ENCODE peak calls at places on chromosomes 6 and 20, in five cellular contexts. One of them, this sample, is unnamed.

GRCh38 chr6:4776493-4776966 is 326 bp downstream of the CDYL start:
- DNase-seq in CD4-positive, alpha-beta T cell: peak
- DNase-seq in left ventricle myocardium inferior: no peak
- DNase-seq in AG04450: no peak
- DNase-seq in lung: no peak
- DNase-seq in this sample: peak

GRCh38 chr6:138600726-138601125 is 101.4 kb upstream of the NHSL1 start:
- DNase-seq in CD4-positive, alpha-beta T cell: no peak
- DNase-seq in left ventricle myocardium inferior: no peak
- DNase-seq in AG04450: no peak
- DNase-seq in lung: no peak
- DNase-seq in this sample: peak

GRCh38 chr6:33205172-33206026 is 944 bp downstream of the HSD17B8 start:
- DNase-seq in CD4-positive, alpha-beta T cell: no peak
- DNase-seq in left ventricle myocardium inferior: no peak
- DNase-seq in AG04450: no peak
- DNase-seq in lung: no peak
- DNase-seq in this sample: peak

GRCh38 chr6:14055541-14055940 is 62.0 kb upstream of the CD83 start:
- DNase-seq in CD4-positive, alpha-beta T cell: no peak
- DNase-seq in left ventricle myocardium inferior: no peak
- DNase-seq in AG04450: no peak
- DNase-seq in lung: no peak
- DNase-seq in this sample: no peak

GRCh38 chr6:137291441-137291840 is 72.3 kb upstream of the IFNGR1 start:
- DNase-seq in CD4-positive, alpha-beta T cell: no peak
- DNase-seq in left ventricle myocardium inferior: peak
- DNase-seq in AG04450: no peak
- DNase-seq in lung: peak
- DNase-seq in this sample: peak

GRCh38 chr20:38604873-38605303 is 3.3 kb downstream of the ARHGAP40 start:
- DNase-seq in CD4-positive, alpha-beta T cell: no peak
- DNase-seq in left ventricle myocardium inferior: no peak
- DNase-seq in AG04450: no peak
- DNase-seq in lung: no peak
- DNase-seq in this sample: peak

GRCh38 chr6:162177733-162178132 is 549.8 kb downstream of the PRKN start:
- DNase-seq in CD4-positive, alpha-beta T cell: no peak
- DNase-seq in left ventricle myocardium inferior: no peak
- DNase-seq in AG04450: no peak
- DNase-seq in lung: no peak
- DNase-seq in this sample: peak

GRCh38 chr6:5059036-5059896 is 25.9 kb upstream of the PPP1R3G start:
- DNase-seq in CD4-positive, alpha-beta T cell: no peak
- DNase-seq in left ventricle myocardium inferior: no peak
- DNase-seq in AG04450: no peak
- DNase-seq in lung: no peak
- DNase-seq in this sample: no peak

GRCh38 chr6:4599924-4600323 is 176.3 kb upstream of the CDYL start:
- DNase-seq in CD4-positive, alpha-beta T cell: no peak
- DNase-seq in left ventricle myocardium inferior: no peak
- DNase-seq in AG04450: peak
- DNase-seq in lung: no peak
- DNase-seq in this sample: peak

GRCh38 chr20:41151134-41151869 is 14.0 kb downstream of the PLCG1 start:
- DNase-seq in CD4-positive, alpha-beta T cell: no peak
- DNase-seq in left ventricle myocardium inferior: no peak
- DNase-seq in AG04450: no peak
- DNase-seq in lung: no peak
- DNase-seq in this sample: no peak

GRCh38 chr20:36848078-36848660 is 27.8 kb upstream of the TLDC2 start:
- DNase-seq in CD4-positive, alpha-beta T cell: no peak
- DNase-seq in left ventricle myocardium inferior: peak
- DNase-seq in AG04450: peak
- DNase-seq in lung: no peak
- DNase-seq in this sample: peak

GRCh38 chr6:44002591-44003344 is 124.5 kb downstream of the MRPL14 start:
- DNase-seq in CD4-positive, alpha-beta T cell: peak
- DNase-seq in left ventricle myocardium inferior: peak
- DNase-seq in AG04450: no peak
- DNase-seq in lung: peak
- DNase-seq in this sample: peak

GRCh38 chr20:297925-298754 is 770 bp downstream of the ZCCHC3 start:
- DNase-seq in CD4-positive, alpha-beta T cell: peak
- DNase-seq in left ventricle myocardium inferior: peak
- DNase-seq in AG04450: no peak
- DNase-seq in lung: peak
- DNase-seq in this sample: peak

GRCh38 chr6:2412731-2413130 is 167.3 kb upstream of the GMDS start:
- DNase-seq in CD4-positive, alpha-beta T cell: no peak
- DNase-seq in left ventricle myocardium inferior: no peak
- DNase-seq in AG04450: peak
- DNase-seq in lung: no peak
- DNase-seq in this sample: peak

GRCh38 chr6:116533233-116533957 is 12.1 kb downstream of the TRAPPC3L start:
- DNase-seq in CD4-positive, alpha-beta T cell: no peak
- DNase-seq in left ventricle myocardium inferior: no peak
- DNase-seq in AG04450: no peak
- DNase-seq in lung: no peak
- DNase-seq in this sample: no peak
- TF ChIP-seq CTCF in CD4-positive, alpha-beta T cell: no peak
- TF ChIP-seq CTCF in left ventricle myocardium inferior: no peak
- TF ChIP-seq CTCF in AG04450: no peak
- TF ChIP-seq CTCF in lung: no peak
- TF ChIP-seq CTCF in this sample: peak

DNA sequence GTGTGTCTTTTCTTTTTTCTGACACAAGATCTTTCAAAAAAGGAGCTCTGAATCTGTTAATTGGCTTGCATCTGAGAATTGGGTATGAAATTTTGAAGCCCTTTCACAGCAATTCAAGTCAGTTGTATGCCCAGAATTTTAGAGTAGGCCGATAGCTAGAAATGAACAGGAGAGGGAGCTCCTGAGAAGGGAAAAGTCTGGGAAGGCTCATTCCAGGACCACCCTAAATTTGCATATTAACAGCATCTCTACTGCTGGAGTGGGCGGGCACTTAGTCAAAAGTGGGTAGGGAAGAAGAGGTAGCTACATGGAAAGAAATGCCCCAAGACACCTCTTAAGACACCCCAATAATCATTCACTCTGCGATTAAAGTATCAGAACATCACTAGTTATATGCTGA is 928.3 kb downstream of the TBC1D32 start:
- DNase-seq in CD4-positive, alpha-beta T cell: no peak
- DNase-seq in left ventricle myocardium inferior: no peak
- DNase-seq in AG04450: no peak
- DNase-seq in lung: no peak
- DNase-seq in this sample: no peak
- TF ChIP-seq CTCF in CD4-positive, alpha-beta T cell: no peak
- TF ChIP-seq CTCF in left ventricle myocardium inferior: no peak
- TF ChIP-seq CTCF in AG04450: no peak
- TF ChIP-seq CTCF in lung: no peak
- TF ChIP-seq CTCF in this sample: peak

DNA sequence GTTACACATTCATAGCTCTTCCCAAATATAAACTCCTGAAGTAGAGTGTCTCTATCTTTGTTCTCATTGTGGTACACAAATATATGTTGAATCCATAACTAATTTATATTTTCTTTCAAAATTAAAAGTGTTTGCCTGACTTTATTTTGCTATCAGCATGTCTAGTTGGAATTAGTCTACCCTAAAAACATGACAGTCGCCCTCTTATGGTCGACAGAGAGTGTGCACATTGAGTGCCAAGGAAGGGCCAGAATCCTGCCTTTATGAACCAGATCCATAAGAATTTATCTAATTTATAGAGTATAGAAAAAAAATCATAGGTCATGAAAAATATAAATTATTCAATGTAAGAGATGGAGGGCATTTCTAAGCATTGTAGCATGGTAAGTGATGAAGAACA is 12.3 kb upstream of the DEFB112 start:
- DNase-seq in CD4-positive, alpha-beta T cell: no peak
- DNase-seq in left ventricle myocardium inferior: no peak
- DNase-seq in AG04450: no peak
- DNase-seq in lung: no peak
- DNase-seq in this sample: no peak
- TF ChIP-seq CTCF in CD4-positive, alpha-beta T cell: no peak
- TF ChIP-seq CTCF in left ventricle myocardium inferior: no peak
- TF ChIP-seq CTCF in AG04450: peak
- TF ChIP-seq CTCF in lung: no peak
- TF ChIP-seq CTCF in this sample: no peak

GRCh38 chr6:99458319-99458718 is 33.2 kb upstream of the PNISR start:
- DNase-seq in CD4-positive, alpha-beta T cell: no peak
- DNase-seq in left ventricle myocardium inferior: no peak
- DNase-seq in AG04450: no peak
- DNase-seq in lung: no peak
- DNase-seq in this sample: peak
- TF ChIP-seq CTCF in CD4-positive, alpha-beta T cell: no peak
- TF ChIP-seq CTCF in left ventricle myocardium inferior: peak
- TF ChIP-seq CTCF in AG04450: peak
- TF ChIP-seq CTCF in lung: no peak
- TF ChIP-seq CTCF in this sample: peak

GRCh38 chr20:18019068-18019467 is 38.6 kb downstream of the OVOL2 start:
- DNase-seq in CD4-positive, alpha-beta T cell: no peak
- DNase-seq in left ventricle myocardium inferior: no peak
- DNase-seq in AG04450: no peak
- DNase-seq in lung: no peak
- DNase-seq in this sample: no peak
- TF ChIP-seq CTCF in CD4-positive, alpha-beta T cell: no peak
- TF ChIP-seq CTCF in left ventricle myocardium inferior: peak
- TF ChIP-seq CTCF in AG04450: peak
- TF ChIP-seq CTCF in lung: no peak
- TF ChIP-seq CTCF in this sample: peak

DNA sequence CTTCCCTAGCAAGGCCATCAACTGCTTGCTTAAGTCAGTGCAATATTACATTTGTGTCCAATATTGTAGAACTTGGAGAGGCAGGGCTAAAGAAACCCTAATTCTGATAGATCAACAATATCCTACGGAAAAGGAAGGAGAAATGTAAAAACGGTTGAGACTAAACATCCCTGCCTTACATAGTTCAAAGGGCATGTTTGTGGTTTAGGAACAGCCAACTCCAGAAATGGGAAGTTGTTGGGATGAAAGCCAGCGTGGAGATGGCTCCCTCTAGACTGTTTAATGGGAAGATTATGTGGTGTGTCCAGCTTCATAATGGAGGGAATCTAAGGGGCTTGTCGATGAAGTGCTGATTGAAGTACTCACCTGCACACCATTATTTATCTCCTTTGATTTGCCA is 145.3 kb upstream of the TENT5A start:
- DNase-seq in CD4-positive, alpha-beta T cell: no peak
- DNase-seq in left ventricle myocardium inferior: no peak
- DNase-seq in AG04450: no peak
- DNase-seq in lung: no peak
- DNase-seq in this sample: no peak
- TF ChIP-seq CTCF in CD4-positive, alpha-beta T cell: no peak
- TF ChIP-seq CTCF in left ventricle myocardium inferior: no peak
- TF ChIP-seq CTCF in AG04450: no peak
- TF ChIP-seq CTCF in lung: no peak
- TF ChIP-seq CTCF in this sample: no peak

DNA sequence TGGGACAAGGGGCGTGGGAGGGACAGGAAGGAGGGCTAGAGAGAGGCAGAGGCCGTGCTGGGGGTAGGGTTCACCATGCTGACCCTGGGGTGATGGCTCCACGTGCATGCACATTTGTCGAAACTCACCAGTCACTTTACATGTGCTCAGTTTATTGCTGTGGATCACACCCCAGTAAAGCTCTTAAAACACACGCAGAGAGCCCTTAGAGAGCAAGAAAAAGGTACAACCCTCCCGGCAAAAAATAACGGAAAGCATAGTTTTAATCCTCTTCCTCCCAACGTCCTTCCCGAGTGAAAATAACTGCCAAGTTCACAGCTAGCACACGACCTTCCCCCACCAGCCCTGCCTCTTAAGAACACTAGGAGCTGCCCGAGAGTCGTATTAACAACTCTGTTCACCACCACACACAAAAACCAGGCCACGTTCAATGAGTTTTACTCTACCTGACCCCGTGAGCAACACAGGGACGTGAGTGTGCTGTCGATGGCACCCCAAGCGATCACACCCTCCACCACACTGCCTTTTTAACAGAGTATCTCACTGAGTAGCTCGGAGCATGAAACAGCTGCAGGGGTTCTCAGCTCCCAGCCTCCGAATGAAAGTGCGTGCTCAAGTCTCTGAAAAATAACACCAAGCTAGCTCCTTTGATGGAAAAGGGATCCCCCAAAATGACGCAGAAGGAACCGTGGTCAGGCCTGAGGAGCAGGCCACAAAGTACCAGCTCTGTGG is 39.7 kb downstream of the TAF4 start:
- DNase-seq in CD4-positive, alpha-beta T cell: peak
- DNase-seq in left ventricle myocardium inferior: no peak
- DNase-seq in AG04450: peak
- DNase-seq in lung: no peak
- DNase-seq in this sample: peak
- TF ChIP-seq CTCF in CD4-positive, alpha-beta T cell: peak
- TF ChIP-seq CTCF in left ventricle myocardium inferior: peak
- TF ChIP-seq CTCF in AG04450: peak
- TF ChIP-seq CTCF in lung: peak
- TF ChIP-seq CTCF in this sample: peak

DNA sequence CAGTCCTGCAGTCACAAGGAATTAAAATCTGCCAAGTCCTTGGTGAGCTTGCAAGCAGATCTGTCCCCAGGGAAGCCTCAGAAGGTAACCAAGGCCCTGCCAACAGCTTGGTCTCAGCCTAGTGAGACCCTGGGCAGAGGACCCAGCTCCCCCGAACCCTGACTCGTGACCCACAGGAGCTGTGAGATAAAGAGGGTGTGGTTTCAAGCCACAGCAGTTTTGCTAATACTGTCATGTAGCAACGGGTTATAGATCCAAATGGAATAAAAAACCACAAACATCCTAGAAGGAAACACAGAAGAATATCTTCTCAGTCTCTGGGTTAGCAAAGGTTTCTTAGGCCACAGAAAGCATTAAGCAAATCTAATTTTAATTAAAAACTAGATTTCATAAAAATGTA is 145.6 kb downstream of the WDR27 start:
- DNase-seq in CD4-positive, alpha-beta T cell: no peak
- DNase-seq in left ventricle myocardium inferior: no peak
- DNase-seq in AG04450: no peak
- DNase-seq in lung: no peak
- DNase-seq in this sample: peak
- TF ChIP-seq CTCF in CD4-positive, alpha-beta T cell: no peak
- TF ChIP-seq CTCF in left ventricle myocardium inferior: no peak
- TF ChIP-seq CTCF in AG04450: no peak
- TF ChIP-seq CTCF in lung: no peak
- TF ChIP-seq CTCF in this sample: no peak

DNA sequence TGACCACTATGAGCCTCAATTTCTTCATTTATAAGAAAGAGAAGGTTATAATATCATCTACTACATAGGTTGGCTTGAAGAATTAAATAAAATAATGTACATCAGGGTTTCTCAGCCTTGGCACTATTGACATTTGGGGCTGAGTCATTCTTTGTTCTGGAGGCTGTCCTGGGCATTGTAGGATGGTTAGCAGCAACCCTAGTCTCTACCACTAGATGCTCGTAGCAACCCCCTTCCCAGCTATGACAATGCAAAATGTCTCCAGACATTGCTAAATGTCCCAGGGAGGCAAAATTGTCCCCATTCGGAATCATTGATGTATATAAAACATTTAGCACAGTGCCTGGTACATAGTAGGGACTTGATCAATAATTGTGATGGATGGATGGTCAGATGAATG is 152.1 kb downstream of the KHDC1L start:
- DNase-seq in CD4-positive, alpha-beta T cell: no peak
- DNase-seq in left ventricle myocardium inferior: no peak
- DNase-seq in AG04450: no peak
- DNase-seq in lung: no peak
- DNase-seq in this sample: no peak
- TF ChIP-seq CTCF in CD4-positive, alpha-beta T cell: no peak
- TF ChIP-seq CTCF in left ventricle myocardium inferior: no peak
- TF ChIP-seq CTCF in AG04450: no peak
- TF ChIP-seq CTCF in lung: no peak
- TF ChIP-seq CTCF in this sample: no peak

This sample was measured in astrocyte of the spinal cord.